ENCODE peak calls at places on chromosomes 5 and 9, in six cellular contexts. U is HCT116, B is SK-N-SH, C is H1, R is HepG2, I is GM12878. T is an unnamed sample.

GRCh38 chr9:113558632-113559502 is 95.3 kb downstream of the RGS3 start:
- DNase-seq in U (no peak), I (no peak), B (peak; percentile 76), R (peak; percentile 83), C (no peak), T (no peak)

GRCh38 chr5:37771203-37771611 is 68.6 kb downstream of the GDNF start:
- DNase-seq in R (no peak), C (no peak), I (no peak), U (no peak), B (no peak), T (no peak)

GRCh38 chr5:150496534-150496933 is 11.4 kb upstream of the NDST1 start:
- DNase-seq in U (no peak), B (no peak), I (no peak), R (no peak), C (no peak), T (no peak)

GRCh38 chr5:169945831-169946261 is 34.4 kb downstream of the INSYN2B start:
- DNase-seq in R (no peak), B (peak; percentile 26), C (no peak), U (no peak), I (no peak), T (no peak)

GRCh38 chr9:38046669-38047300 is 22.2 kb downstream of the SHB start:
- DNase-seq in R (peak; percentile 78), C (no peak), U (peak; percentile 77), B (no peak), I (no peak), T (peak; percentile 55)

GRCh38 chr5:137461636-137462596 is 37.2 kb downstream of the SPOCK1 start:
- DNase-seq in B (peak; percentile 39), I (no peak), R (no peak), C (peak; percentile 19), U (no peak), T (no peak)

GRCh38 chr5:149597618-149598017 is 16.3 kb downstream of the ARHGEF37 start:
- DNase-seq in B (no peak), C (no peak), R (no peak), U (no peak), I (no peak), T (no peak)

GRCh38 chr9:22238809-22239684 is 207.6 kb upstream of the DMRTA1 start:
- DNase-seq in I (no peak), U (peak; percentile 37), B (no peak), C (no peak), R (peak; percentile 40), T (peak; percentile 1)

GRCh38 chr5:131794596-131794995 is 2.2 kb downstream of the FNIP1 start:
- DNase-seq in R (no peak), B (no peak), C (no peak), U (no peak), I (no peak), T (no peak)

GRCh38 chr5:65144136-65144871 is 337.4 kb downstream of the ADAMTS6 start:
- DNase-seq in C (no peak), U (no peak), I (no peak), R (no peak), B (no peak), T (no peak)

GRCh38 chr5:116492016-116492623 is 82.5 kb downstream of the SEMA6A start:
- DNase-seq in R (peak; percentile 26), C (no peak), B (no peak), U (no peak), I (no peak), T (no peak)

GRCh38 chr9:94017939-94018531 is 62.9 kb upstream of the BARX1 start:
- DNase-seq in U (no peak), R (no peak), B (no peak), I (no peak), C (no peak), T (no peak)

GRCh38 chr5:2300421-2300820 is 417.7 kb upstream of the IRX4 start:
- DNase-seq in I (no peak), U (no peak), C (no peak), R (no peak), B (no peak), T (no peak)

GRCh38 chr5:142674438-142675210 is 11.3 kb downstream of the FGF1 start:
- DNase-seq in U (no peak), C (no peak), R (no peak), B (no peak), I (no peak), T (no peak)

GRCh38 chr5:31692561-31693221 is 53.8 kb downstream of the PDZD2 start:
- DNase-seq in R (no peak), C (no peak), I (no peak), U (no peak), B (no peak), T (no peak)

GRCh38 chr5:116872986-116873385 is 298.4 kb upstream of the SEMA6A start:
- DNase-seq in I (no peak), R (no peak), C (no peak), B (no peak), U (peak; percentile 1), T (no peak)

GRCh38 chr5:124871299-124871698 is 124.9 kb upstream of the ZNF608 start:
- DNase-seq in C (no peak), I (no peak), U (no peak), B (no peak), R (no peak), T (no peak)

GRCh38 chr9:126607086-126607485 is 6.6 kb upstream of the LMX1B start:
- DNase-seq in I (no peak), R (no peak), C (no peak), B (peak; percentile 8), U (no peak), T (no peak)

GRCh38 chr9:74645007-74645639 is 148.0 kb downstream of the RORB start:
- DNase-seq in I (no peak), U (peak; percentile 7), B (peak; percentile 32), R (peak; percentile 18), C (no peak), T (peak; percentile 49)

GRCh38 chr5:94503677-94504076 is 114.7 kb downstream of the KIAA0825 start:
- DNase-seq in R (no peak), B (no peak), C (no peak), U (no peak), I (no peak), T (no peak)

GRCh38 chr5:135007305-135007704 is 26.7 kb downstream of the PITX1 start:
- DNase-seq in B (peak; percentile 1), I (no peak), C (no peak), U (no peak), R (no peak), T (no peak)

GRCh38 chr5:81936061-81936460 is 35.8 kb upstream of the ATG10 start:
- DNase-seq in R (no peak), I (no peak), U (no peak), C (no peak), B (no peak), T (no peak)

GRCh38 chr5:61327761-61328753 is 4.0 kb upstream of the ZSWIM6 start:
- DNase-seq in U (no peak), C (no peak), R (peak; percentile 56), B (no peak), I (peak; percentile 48), T (no peak)

GRCh38 chr5:112240011-112240410 is 179.1 kb downstream of the EPB41L4A start:
- DNase-seq in U (no peak), B (no peak), I (no peak), C (no peak), R (no peak), T (no peak)

GRCh38 chr9:121453232-121453892 is 46.3 kb downstream of the GGTA1 start:
- DNase-seq in U (no peak), I (no peak), C (no peak), R (no peak), B (no peak), T (no peak)

GRCh38 chr9:121449786-121450185 is 49.9 kb downstream of the GGTA1 start:
- DNase-seq in I (no peak), U (no peak), R (no peak), C (no peak), B (no peak), T (no peak)

GRCh38 chr9:121445986-121446385 is 53.7 kb downstream of the GGTA1 start:
- DNase-seq in B (no peak), I (no peak), C (no peak), R (no peak), U (peak; percentile 8), T (peak; percentile 59)

GRCh38 chr9:121450241-121450640 is 49.4 kb downstream of the GGTA1 start:
- DNase-seq in B (no peak), C (no peak), I (no peak), U (no peak), R (no peak), T (peak; percentile 11)

GRCh38 chr9:121447341-121447834 is 52.3 kb downstream of the GGTA1 start:
- DNase-seq in U (no peak), I (no peak), R (no peak), B (no peak), C (no peak), T (no peak)
- TF ChIP-seq JUND in U (no peak), I (no peak), R (no peak), B (no peak), C (no peak), T (no peak)

DNA sequence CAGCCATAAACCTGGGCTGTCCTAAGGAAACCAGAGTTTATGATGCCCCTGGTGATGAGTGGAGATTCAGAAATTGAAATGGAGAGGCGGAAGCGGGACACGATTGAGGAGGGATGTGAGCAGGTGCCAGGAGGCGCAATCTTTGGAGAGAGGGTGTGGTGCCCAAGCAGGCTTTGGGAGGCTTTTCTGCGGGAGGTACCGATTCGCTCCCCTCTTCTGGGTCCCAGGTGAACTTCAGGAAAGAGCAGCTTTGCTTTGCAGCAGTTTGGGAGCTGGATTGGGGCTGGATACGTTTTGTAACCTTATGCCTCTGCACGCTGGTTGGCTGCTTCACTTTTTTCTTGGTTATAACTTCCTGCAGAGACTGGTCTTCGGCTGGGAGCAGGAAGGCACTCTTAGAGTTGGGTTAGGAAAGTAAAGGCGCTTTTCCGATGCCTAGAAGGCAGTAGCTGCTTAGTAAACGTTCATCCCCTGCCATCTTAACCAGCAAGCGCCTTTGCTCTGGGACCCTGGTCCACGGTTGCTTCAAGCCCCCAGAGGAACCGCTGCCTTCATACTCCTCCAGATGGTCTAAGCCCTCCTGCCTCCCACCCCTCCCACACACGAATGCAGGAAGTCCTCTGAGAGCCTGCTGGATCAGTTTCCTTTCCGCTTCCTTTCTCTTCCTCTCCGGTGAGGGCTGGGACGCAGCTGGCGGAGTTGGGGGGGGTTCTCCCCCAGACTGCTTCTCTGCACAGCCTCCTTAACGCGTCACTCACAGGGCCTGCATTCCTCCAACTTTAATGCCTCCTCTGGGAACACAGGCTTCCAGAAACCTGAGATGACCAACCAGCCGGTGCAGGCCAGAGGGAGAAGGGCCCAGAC is 15.2 kb upstream of the NEK6 start:
- DNase-seq in I (no peak), U (no peak), C (no peak), B (no peak), R (no peak), T (peak; percentile 36)
- TF ChIP-seq JUND in I (no peak), U (no peak), C (no peak), B (no peak), R (no peak), T (no peak)

DNA sequence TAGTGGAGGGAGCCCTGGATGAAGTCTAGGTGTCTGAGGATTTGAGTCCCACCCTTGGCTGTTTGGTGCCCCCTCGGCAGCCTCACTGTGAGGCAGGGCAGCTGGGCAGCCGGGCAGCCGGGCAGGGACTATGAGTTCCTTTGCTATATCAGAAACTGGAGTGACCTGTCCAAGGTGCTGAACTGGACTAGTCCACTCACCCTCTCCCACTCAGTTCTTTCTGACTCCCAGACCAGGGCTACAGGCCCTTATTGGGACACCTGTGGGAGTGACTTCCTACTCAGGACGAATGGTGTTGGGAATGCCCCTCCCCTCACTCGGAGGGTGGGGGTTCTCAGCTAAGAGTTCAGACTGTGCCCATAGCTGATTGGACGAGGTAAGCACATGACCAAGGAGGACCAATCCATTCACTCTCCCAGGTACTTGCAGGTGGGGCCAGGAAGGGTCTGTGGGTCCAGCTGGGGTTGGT is 34.1 kb upstream of the RAPGEF1 start:
- DNase-seq in U (no peak), R (peak; percentile 41), B (no peak), I (no peak), C (no peak), T (peak; percentile 90)
- TF ChIP-seq JUND in U (no peak), R (no peak), B (no peak), I (no peak), C (no peak), T (no peak)

GRCh38 chr9:124010303-124010664 is 1.3 kb upstream of the LHX2 start:
- DNase-seq in B (no peak), I (no peak), C (no peak), U (no peak), R (no peak), T (no peak)
- TF ChIP-seq JUND in B (no peak), I (no peak), C (no peak), U (no peak), R (no peak), T (no peak)

T was measured in T47D.